ENCODE peak calls at places on chromosome 1, in eight cellular contexts. F is cardiac muscle cell; Z is tibial artery; L is PC-3; O is ovary; K is thoracic aorta; R is uterus; V is CD8-positive, alpha-beta T cell. M is an unnamed sample. For H3K36me3, the result is how much of the 10 kb centered on the place peaks cover.

GRCh38 chr1:114512595-114513280 is 1.7 kb upstream of the TRIM33 start:
- DNase-seq in F (no peak), Z (no peak), L (no peak), O (no peak), K (no peak), R (no peak), V (no peak), M (peak)

GRCh38 chr1:7331926-7332535 is 439.1 kb upstream of the VAMP3 start:
- DNase-seq in F (no peak), Z (no peak), L (peak), O (no peak), K (no peak), R (no peak), V (no peak), M (no peak)

GRCh38 chr1:156384007-156384406 is 15.0 kb downstream of the RHBG start:
- DNase-seq in F (no peak), Z (no peak), L (no peak), O (no peak), K (no peak), R (no peak), V (no peak), M (no peak)

GRCh38 chr1:161389691-161390558 is 22.2 kb upstream of the CFAP126 start:
- DNase-seq in F (peak), Z (peak), L (peak), O (peak), K (peak), R (peak), V (peak), M (peak)

GRCh38 chr1:203093754-203094410 is 8.1 kb upstream of the MYOG start:
- DNase-seq in F (no peak), Z (no peak), L (no peak), O (no peak), K (no peak), R (no peak), V (no peak), M (no peak)

GRCh38 chr1:46396429-46397398 is 2.6 kb downstream of the FAAH start:
- DNase-seq in F (no peak), Z (no peak), L (no peak), O (no peak), K (no peak), R (no peak), V (no peak), M (no peak)

GRCh38 chr1:201636065-201636464 is 97.1 kb downstream of the NAV1 start:
- DNase-seq in F (peak), Z (no peak), L (no peak), O (no peak), K (no peak), R (no peak), V (no peak), M (no peak)

GRCh38 chr1:226978350-226979114 is 38.4 kb downstream of the COQ8A start:
- DNase-seq in F (no peak), Z (no peak), L (no peak), O (no peak), K (no peak), R (no peak), V (no peak), M (no peak)

GRCh38 chr1:153791856-153792253 is 16.6 kb downstream of the SLC27A3 start:
- DNase-seq in F (no peak), Z (peak), L (no peak), O (no peak), K (no peak), R (no peak), V (no peak), M (peak)

GRCh38 chr1:237527761-237528160 is 363.0 kb downstream of the ZP4 start:
- DNase-seq in F (no peak), Z (no peak), L (no peak), O (no peak), K (no peak), R (no peak), V (no peak), M (no peak)

GRCh38 chr1:154419620-154420020 is 14.5 kb downstream of the IL6R start:
- DNase-seq in F (no peak), Z (peak), L (peak), O (peak), K (peak), R (peak), V (peak), M (peak)

GRCh38 chr1:68301538-68301937 is 69.2 kb upstream of the WLS start:
- DNase-seq in F (no peak), Z (no peak), L (peak), O (no peak), K (no peak), R (no peak), V (no peak), M (no peak)

GRCh38 chr1:41360074-41361027 is 883 bp upstream of the FOXO6 start:
- DNase-seq in F (no peak), Z (no peak), L (peak), O (no peak), K (no peak), R (peak), V (no peak), M (no peak)

GRCh38 chr1:29249170-29249691 is 12.9 kb downstream of the PTPRU start:
- DNase-seq in F (no peak), Z (no peak), L (no peak), O (no peak), K (no peak), R (no peak), V (no peak), M (no peak)

GRCh38 chr1:6414443-6414844 is 5.3 kb downstream of the HES2 start:
- DNase-seq in F (peak), Z (no peak), L (peak), O (no peak), K (no peak), R (no peak), V (no peak), M (no peak)

GRCh38 chr1:43600033-43601020 is 49.6 kb upstream of the KDM4A start:
- DNase-seq in F (no peak), Z (no peak), L (no peak), O (no peak), K (no peak), R (no peak), V (no peak), M (no peak)

GRCh38 chr1:33836911-33837310 is 27.0 kb upstream of the HMGB4 start:
- DNase-seq in F (no peak), Z (no peak), L (no peak), O (no peak), K (no peak), R (no peak), V (no peak), M (no peak)

GRCh38 chr1:61224609-61225008 is 142.2 kb downstream of the NFIA start:
- DNase-seq in F (peak), Z (no peak), L (no peak), O (no peak), K (no peak), R (no peak), V (no peak), M (no peak)

GRCh38 chr1:118122234-118123004 is 62.6 kb downstream of the SPAG17 start:
- DNase-seq in F (no peak), Z (no peak), L (peak), O (no peak), K (no peak), R (no peak), V (no peak), M (no peak)
- H3K36me3 ChIP-seq in F (under half), Z (under half), L (under half), O (under half), K (under half), R (under half), V (under half), M (under half)

GRCh38 chr1:79197421-79197820 is 190.9 kb upstream of the ADGRL4 start:
- DNase-seq in F (peak), Z (no peak), L (peak), O (no peak), K (no peak), R (no peak), V (no peak), M (no peak)
- TF ChIP-seq CTCF in F (peak), Z (peak), L (peak), O (no peak), K (no peak), R (peak), V (no peak), M (no peak)

DNA sequence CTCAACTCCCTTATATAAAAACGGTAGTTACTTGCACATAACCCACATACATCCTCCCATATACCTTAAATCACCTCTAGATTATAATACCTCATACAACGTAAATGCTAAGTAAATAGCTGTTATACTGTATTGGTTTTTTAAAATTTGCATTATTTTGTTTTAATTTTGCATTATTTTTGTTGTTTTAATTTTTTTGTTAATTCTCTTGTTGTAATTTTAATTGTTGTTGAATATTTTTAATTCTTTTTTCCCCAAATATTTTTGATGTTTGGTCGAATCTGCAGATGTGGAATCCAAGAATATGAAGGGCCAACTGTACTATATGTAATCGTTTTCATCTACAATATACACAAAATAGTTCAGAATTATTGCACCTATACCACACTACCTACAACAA is 23.5 kb upstream of the ACTA1 start:
- DNase-seq in F (no peak), Z (no peak), L (no peak), O (no peak), K (no peak), R (no peak), V (no peak), M (no peak)
- H3K36me3 ChIP-seq in F (half or more), Z (half or more), L (under half), O (under half), K (under half), R (under half), V (under half), M (under half)

GRCh38 chr1:82836246-82836645 is 1035.5 kb downstream of the ADGRL2 start:
- DNase-seq in F (no peak), Z (no peak), L (no peak), O (no peak), K (no peak), R (no peak), V (no peak), M (no peak)
- TF ChIP-seq CTCF in F (no peak), Z (no peak), L (no peak), O (no peak), K (no peak), R (no peak), V (no peak), M (no peak)

GRCh38 chr1:117959364-117959763 is 29.8 kb downstream of the WDR3 start:
- DNase-seq in F (no peak), Z (no peak), L (peak), O (no peak), K (no peak), R (no peak), V (no peak), M (no peak)
- H3K36me3 ChIP-seq in F (under half), Z (half or more), L (half or more), O (under half), K (under half), R (under half), V (under half), M (under half)

DNA sequence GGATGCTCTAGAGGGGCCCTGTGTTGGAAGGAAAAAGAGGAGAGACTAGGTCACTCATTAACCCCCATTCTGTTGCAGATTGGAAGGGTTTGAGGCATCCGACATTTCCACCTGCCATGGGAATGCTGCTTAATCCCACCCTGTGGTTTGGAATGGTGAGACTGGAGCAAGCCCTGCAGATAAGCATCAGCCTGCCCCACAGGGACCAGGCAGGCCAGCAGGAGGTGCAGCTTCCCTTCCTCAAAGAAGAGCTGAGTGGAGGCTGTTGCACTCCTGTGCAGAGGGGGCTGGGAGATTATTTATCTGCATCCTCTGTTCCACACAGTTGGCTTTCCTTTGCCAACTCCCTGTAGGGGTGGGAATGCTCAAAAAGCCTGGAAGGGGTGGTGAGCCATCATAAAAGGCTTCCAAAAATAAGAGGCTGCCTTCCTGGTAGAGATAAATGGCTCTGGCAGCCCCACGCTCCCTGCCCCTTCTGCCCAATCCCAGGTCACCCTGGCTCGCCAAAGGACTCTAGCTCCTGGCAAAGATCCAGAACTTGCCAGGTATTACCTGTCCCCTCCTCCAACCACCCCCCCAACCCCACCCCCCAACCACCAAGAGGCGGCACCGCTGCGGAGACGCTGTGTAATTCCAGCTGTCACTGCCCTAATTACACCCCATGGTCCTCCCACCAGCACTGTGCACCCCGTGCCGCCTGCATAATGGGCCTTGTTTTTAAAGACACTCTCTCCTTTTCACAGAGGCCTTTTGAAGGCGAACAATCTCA is 83.0 kb upstream of the ZC3H12A start:
- DNase-seq in F (no peak), Z (no peak), L (peak), O (no peak), K (no peak), R (no peak), V (no peak), M (no peak)
- TF ChIP-seq CTCF in F (no peak), Z (no peak), L (peak), O (no peak), K (no peak), R (no peak), V (no peak), M (no peak)

GRCh38 chr1:19341201-19342076 is 29.3 kb downstream of the SLC66A1 start:
- DNase-seq in F (peak), Z (peak), L (peak), O (peak), K (peak), R (peak), V (peak), M (peak)
- H3K36me3 ChIP-seq in F (under half), Z (half or more), L (under half), O (under half), K (under half), R (under half), V (half or more), M (under half)

M was measured in pancreas.